ENCODE peak calls at places on chromosome 14, in five cellular contexts. Z is testis; U is aorta; H is CD8-positive, alpha-beta T cell; R is heart left ventricle. J is an unnamed sample. For H3K9me3 and H3K4me1, the result is how much of the 10 kb centered on the place peaks cover.

GRCh38 chr14:64718762-64719161 is 14.5 kb downstream of the PLEKHG3 start:
- DNase-seq in H (no peak), R (no peak), U (no peak), Z (no peak), J (no peak)

GRCh38 chr14:95236221-95236620 is 78.9 kb upstream of the DICER1 start:
- DNase-seq in H (no peak), U (no peak), Z (no peak), R (no peak), J (no peak)

GRCh38 chr14:59359451-59360124 is 105.6 kb downstream of the GPR135 start:
- DNase-seq in H (no peak), R (no peak), U (no peak), Z (no peak), J (no peak)

GRCh38 chr14:100004392-100004791 is 60.8 kb upstream of the EVL start:
- DNase-seq in U (no peak), H (no peak), Z (no peak), R (no peak), J (peak)

GRCh38 chr14:72771561-72771960 is 122.3 kb downstream of the DPF3 start:
- DNase-seq in R (no peak), H (no peak), Z (no peak), U (no peak), J (no peak)

GRCh38 chr14:54891471-54892245 is 11.0 kb downstream of the GCH1 start:
- DNase-seq in H (no peak), R (no peak), U (no peak), Z (no peak), J (no peak)

GRCh38 chr14:52801014-52801708 is 9.8 kb upstream of the GNPNAT1 start:
- DNase-seq in Z (no peak), R (no peak), U (peak), H (no peak), J (no peak)

GRCh38 chr14:63752449-63753169 is 24.7 kb upstream of the SGPP1 start:
- DNase-seq in R (peak), Z (no peak), U (peak), H (no peak), J (no peak)

GRCh38 chr14:88044129-88044727 is 39.3 kb downstream of the GPR65 start:
- DNase-seq in Z (no peak), U (no peak), R (no peak), H (no peak), J (no peak)

GRCh38 chr14:40920380-40920779 is 686.3 kb upstream of the LRFN5 start:
- DNase-seq in Z (no peak), U (no peak), R (no peak), H (no peak), J (no peak)

GRCh38 chr14:22886500-22887259 is 3.7 kb downstream of the REM2 start:
- DNase-seq in H (peak), U (peak), R (peak), Z (peak), J (no peak)

GRCh38 chr14:55893695-55894094 is 224.5 kb upstream of the PELI2 start:
- DNase-seq in U (no peak), R (no peak), Z (no peak), H (no peak), J (no peak)

GRCh38 chr14:36773558-36773957 is 111.9 kb downstream of the PAX9 start:
- DNase-seq in H (no peak), Z (no peak), R (no peak), U (no peak), J (no peak)

GRCh38 chr14:77838756-77839565 is 39.1 kb downstream of the ADCK1 start:
- DNase-seq in R (no peak), H (no peak), U (no peak), Z (no peak), J (no peak)

GRCh38 chr14:80805136-80805535 is 136.4 kb downstream of the CEP128 start:
- DNase-seq in R (no peak), H (no peak), U (no peak), Z (no peak), J (no peak)

GRCh38 chr14:97251423-97252155 is 454.4 kb downstream of the VRK1 start:
- DNase-seq in H (no peak), R (no peak), Z (no peak), U (no peak), J (peak)

GRCh38 chr14:65453807-65454480 is 41.4 kb downstream of the FUT8 start:
- DNase-seq in Z (peak), U (no peak), R (no peak), H (no peak), J (no peak)

GRCh38 chr14:33469898-33470297 is 481.0 kb downstream of the EGLN3 start:
- DNase-seq in R (no peak), Z (no peak), H (no peak), U (no peak), J (no peak)

GRCh38 chr14:75806247-75806876 is 145.3 kb downstream of the TTLL5 start:
- DNase-seq in Z (no peak), H (no peak), U (no peak), R (no peak), J (no peak)

GRCh38 chr14:100546051-100546443 is 41.2 kb downstream of the BEGAIN start:
- DNase-seq in R (peak), H (no peak), U (no peak), Z (peak), J (no peak)

GRCh38 chr14:36580141-36580855 is 2.1 kb downstream of the NKX2-8 start:
- DNase-seq in U (no peak), H (no peak), Z (no peak), R (no peak), J (no peak)

GRCh38 chr14:30143617-30144016 is 216.0 kb upstream of the PRKD1 start:
- DNase-seq in Z (no peak), H (no peak), U (no peak), R (no peak), J (no peak)

DNA sequence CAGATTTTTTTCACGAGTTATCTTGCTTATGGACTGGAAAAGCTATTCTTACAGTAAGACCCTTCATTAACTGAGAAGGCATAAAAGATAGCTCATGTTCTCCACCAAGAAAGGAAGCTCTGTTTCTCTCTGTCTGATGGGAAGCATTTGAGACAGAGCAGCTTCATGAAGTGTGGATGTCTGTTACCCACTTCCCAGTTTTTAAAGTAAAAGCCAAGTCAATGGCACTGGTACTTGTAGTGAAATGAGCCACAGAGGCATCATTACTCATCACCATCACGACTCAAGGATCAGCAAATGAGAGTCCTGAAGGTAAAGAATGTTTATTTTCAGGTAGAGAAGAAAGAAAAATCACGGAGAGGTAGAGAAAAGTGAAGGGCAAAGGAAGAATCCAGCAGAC is 483.7 kb downstream of the ZFP36L1 start:
- DNase-seq in R (no peak), Z (no peak), H (no peak), U (no peak), J (no peak)
- H3K27ac ChIP-seq in R (no peak), Z (no peak), H (no peak), U (peak), J (no peak)

GRCh38 chr14:46480817-46481216 is 170.8 kb downstream of the RPL10L start:
- DNase-seq in Z (no peak), U (no peak), R (no peak), H (no peak), J (no peak)
- H3K9me3 ChIP-seq in Z (under half), U (under half), R (under half), H (under half), J (under half)

GRCh38 chr14:102984336-102985102 is 62.1 kb downstream of the AMN start:
- DNase-seq in H (no peak), R (no peak), U (peak), Z (no peak), J (no peak)

GRCh38 chr14:102991376-102991775 is 66.0 kb downstream of the CDC42BPB start:
- DNase-seq in U (no peak), H (no peak), Z (no peak), R (no peak), J (no peak)

GRCh38 chr14:102986810-102987579 is 64.5 kb downstream of the AMN start:
- DNase-seq in R (no peak), U (peak), H (no peak), Z (no peak), J (no peak)

GRCh38 chr14:102985665-102986064 is 63.2 kb downstream of the AMN start:
- DNase-seq in U (peak), R (no peak), H (no peak), Z (no peak), J (no peak)

DNA sequence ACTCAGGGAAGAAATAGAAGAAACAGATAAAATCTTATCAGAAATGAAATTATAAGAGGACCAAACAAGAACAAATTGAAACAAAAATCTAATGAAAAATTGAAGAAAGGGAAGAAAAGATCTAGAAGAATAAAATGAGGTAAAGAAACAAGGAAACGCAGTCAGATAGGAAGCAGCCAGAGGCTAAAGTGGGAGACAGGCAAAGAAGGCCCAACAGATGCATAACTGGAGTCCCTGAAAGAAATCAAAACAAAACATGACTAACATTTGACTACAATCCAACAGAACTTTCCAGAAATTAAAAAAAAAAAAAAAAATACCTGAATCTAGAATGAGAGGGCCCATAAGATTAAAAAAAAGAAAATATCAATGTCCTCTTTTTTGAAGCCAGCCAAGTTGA is 65.6 kb downstream of the AMN start:
- DNase-seq in U (no peak), Z (no peak), R (no peak), H (no peak), J (no peak)
- H3K4me1 ChIP-seq in U (under half), Z (under half), R (under half), H (under half), J (under half)

GRCh38 chr14:70664698-70665447 is 23.2 kb downstream of the TTC9 start:
- DNase-seq in R (no peak), Z (no peak), H (no peak), U (no peak), J (no peak)

GRCh38 chr14:70666364-70666691 is 24.6 kb downstream of the TTC9 start:
- DNase-seq in Z (no peak), R (no peak), U (no peak), H (no peak), J (no peak)

GRCh38 chr14:70662816-70663215 is 21.1 kb downstream of the TTC9 start:
- DNase-seq in U (no peak), R (no peak), Z (no peak), H (no peak), J (no peak)

GRCh38 chr14:70663707-70664179 is 22.0 kb downstream of the TTC9 start:
- DNase-seq in R (no peak), H (no peak), U (peak), Z (no peak), J (no peak)

DNA sequence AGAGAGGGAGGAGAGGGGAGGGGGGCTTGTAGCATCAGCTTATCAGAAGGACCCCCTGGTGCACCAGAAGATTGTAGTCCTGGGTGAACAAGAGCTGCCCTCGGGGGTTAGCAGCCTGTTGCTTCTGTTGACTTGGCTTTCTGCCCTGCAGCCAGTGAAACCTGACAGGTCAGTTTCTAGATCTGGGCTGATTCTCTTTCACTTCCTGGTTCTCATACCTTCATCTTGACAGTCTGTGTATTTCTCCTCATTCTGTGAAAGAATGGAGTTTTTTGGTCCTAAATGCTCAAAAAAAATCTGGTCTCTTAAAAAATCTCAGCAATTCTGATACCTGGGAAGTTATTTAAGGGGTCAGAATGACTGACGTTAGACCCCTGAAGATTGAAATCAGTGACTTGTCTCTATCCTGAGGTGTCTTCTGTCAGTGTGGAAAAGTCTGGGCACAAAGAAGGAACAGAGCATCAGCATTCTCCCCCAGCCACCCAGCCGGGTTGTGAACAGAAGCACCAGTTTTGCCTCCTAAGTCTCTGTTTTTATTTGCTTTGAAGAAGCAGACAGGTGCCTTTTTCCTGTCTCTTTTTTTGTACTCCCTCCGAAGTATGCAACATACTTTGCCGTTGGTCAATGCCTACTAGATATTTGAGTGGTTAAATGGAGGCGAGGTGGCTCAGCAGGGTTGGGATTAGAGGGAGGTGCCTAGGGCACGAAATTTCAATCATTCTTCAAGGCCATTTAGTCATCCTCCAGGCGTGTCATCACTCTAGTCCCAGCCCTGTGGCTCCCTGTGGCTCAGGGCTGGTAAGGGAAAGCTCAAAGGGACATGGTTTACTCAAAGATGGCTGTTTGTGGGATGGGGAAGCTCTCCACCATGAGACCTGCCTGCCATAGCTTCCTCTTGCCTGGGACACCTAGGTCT is 24.0 kb downstream of the TTC9 start:
- DNase-seq in R (no peak), H (no peak), Z (no peak), U (no peak), J (no peak)
- H3K27ac ChIP-seq in R (no peak), H (peak), Z (no peak), U (no peak), J (no peak)

DNA sequence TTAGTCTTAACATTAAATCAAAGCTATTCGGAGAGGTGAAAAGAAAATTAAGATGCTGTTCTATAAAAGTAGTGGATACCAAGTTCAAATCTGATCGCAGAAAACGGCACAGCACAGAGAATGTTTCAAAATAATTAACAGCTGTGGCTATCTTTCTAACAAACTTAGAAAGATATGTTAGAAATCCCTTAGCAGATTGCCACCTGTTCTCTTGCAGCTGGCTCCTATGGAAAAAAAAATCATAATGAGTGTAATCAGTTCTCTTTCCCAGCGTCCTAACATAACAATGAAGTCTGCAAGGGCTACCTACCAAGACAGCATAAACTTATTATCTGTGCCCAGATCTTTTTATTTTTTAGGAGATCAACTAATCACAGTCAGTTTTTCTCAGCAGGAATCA is 358.7 kb upstream of the FOXG1 start:
- DNase-seq in R (no peak), Z (no peak), U (no peak), H (no peak), J (no peak)
- H3K9me3 ChIP-seq in R (under half), Z (under half), U (under half), H (under half), J (under half)

GRCh38 chr14:98408713-98409112 is 863.3 kb downstream of the BCL11B start:
- DNase-seq in R (no peak), H (no peak), U (no peak), Z (no peak), J (no peak)

GRCh38 chr14:98408024-98408555 is 863.9 kb downstream of the BCL11B start:
- DNase-seq in U (no peak), H (no peak), R (no peak), Z (no peak), J (no peak)

GRCh38 chr14:98411154-98411553 is 860.8 kb downstream of the BCL11B start:
- DNase-seq in H (no peak), U (no peak), Z (no peak), R (no peak), J (no peak)

DNA sequence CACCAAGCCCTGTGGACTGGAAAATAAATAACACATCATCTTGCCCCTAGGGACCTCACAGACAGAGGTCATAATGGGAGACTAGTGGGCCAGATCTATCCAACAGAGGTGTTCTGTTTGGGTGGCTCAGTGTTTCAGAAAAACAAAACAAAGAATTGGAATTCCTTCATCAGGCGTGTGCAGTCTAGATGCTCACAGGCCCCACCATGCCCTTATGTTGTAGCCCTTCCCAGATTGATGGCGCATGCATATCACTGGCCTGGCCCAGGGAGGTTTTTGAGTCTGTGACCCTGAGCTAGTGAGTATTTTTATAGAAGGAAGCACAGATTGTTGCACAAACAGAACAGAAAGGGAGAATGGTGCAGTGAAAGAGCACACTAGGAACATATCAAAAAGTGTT is 859.6 kb downstream of the BCL11B start:
- DNase-seq in H (no peak), U (no peak), R (no peak), Z (no peak), J (no peak)
- H3K4me1 ChIP-seq in H (under half), U (under half), R (under half), Z (under half), J (under half)

GRCh38 chr14:24802236-24802635 is 168.2 kb upstream of the GZMB start:
- DNase-seq in U (no peak), R (no peak), H (no peak), Z (no peak), J (no peak)
- H3K27ac ChIP-seq in U (no peak), R (no peak), H (no peak), Z (no peak), J (no peak)

J was measured in iPS DF 6.9.